ENCODE peak calls at places on chromosomes 5 and 9, in six cellular contexts. Q is cardiac septum; G is esophagus muscularis mucosa; S is sigmoid colon; L is activated naive CD4-positive, alpha-beta T cell treated with anti-CD3 and anti-CD28 coated beads, Interleukin-2, amount 50 U/mL, for 16 hours; W is cerebellum. Z is an unnamed sample.

GRCh38 chr5:1345876-1346626 is 1.2 kb upstream of the CLPTM1L start:
- DNase-seq in Q (no peak), G (no peak), S (no peak), L (no peak), W (no peak), Z (no peak)

GRCh38 chr9:133684461-133685361 is 48.5 kb downstream of the DBH start:
- DNase-seq in Q (no peak), G (no peak), S (no peak), L (no peak), W (peak; percentile 39), Z (no peak)

GRCh38 chr5:115414406-115415142 is 118.1 kb upstream of the CCDC112 start:
- DNase-seq in Q (no peak), G (peak; percentile 91), S (peak; percentile 78), L (no peak), W (no peak), Z (no peak)

GRCh38 chr9:75739884-75740611 is 150.4 kb upstream of the PCSK5 start:
- DNase-seq in Q (no peak), G (no peak), S (peak; percentile 69), L (no peak), W (no peak), Z (no peak)

GRCh38 chr9:90958328-90958727 is 156.7 kb downstream of the SYK start:
- DNase-seq in Q (no peak), G (no peak), S (no peak), L (no peak), W (no peak), Z (peak; percentile 44)

GRCh38 chr9:99889120-99889519 is 17.3 kb upstream of the STX17 start:
- DNase-seq in Q (no peak), G (no peak), S (no peak), L (no peak), W (no peak), Z (no peak)

GRCh38 chr9:6645153-6646027 is at the start of gene GLDC:
- DNase-seq in Q (peak; percentile 75), G (no peak), S (no peak), L (peak; percentile 52), W (peak; percentile 68), Z (peak; percentile 87)

GRCh38 chr5:64594025-64594424 is 88.2 kb downstream of the RGS7BP start:
- DNase-seq in Q (no peak), G (no peak), S (no peak), L (no peak), W (no peak), Z (no peak)

GRCh38 chr9:68546596-68547390 is 6.1 kb upstream of the TMEM252 start:
- DNase-seq in Q (no peak), G (no peak), S (no peak), L (no peak), W (no peak), Z (no peak)

GRCh38 chr5:164475339-164475977 is 970.0 kb downstream of the MAT2B start:
- DNase-seq in Q (no peak), G (no peak), S (no peak), L (no peak), W (peak; percentile 2), Z (peak; percentile 31)

GRCh38 chr5:37900692-37901091 is 60.9 kb upstream of the GDNF start:
- DNase-seq in Q (no peak), G (no peak), S (peak; percentile 67), L (no peak), W (no peak), Z (peak; percentile 54)

GRCh38 chr9:113556877-113557593 is 93.5 kb downstream of the RGS3 start:
- DNase-seq in Q (peak; percentile 53), G (no peak), S (peak; percentile 11), L (no peak), W (no peak), Z (peak; percentile 64)

GRCh38 chr9:98284754-98285153 is 29.3 kb upstream of the TBC1D2 start:
- DNase-seq in Q (no peak), G (no peak), S (no peak), L (no peak), W (no peak), Z (no peak)

GRCh38 chr5:67120032-67120431 is 76.6 kb downstream of the CD180 start:
- DNase-seq in Q (no peak), G (no peak), S (no peak), L (no peak), W (no peak), Z (no peak)

GRCh38 chr5:131303537-131303936 is 39.7 kb downstream of the CDC42SE2 start:
- DNase-seq in Q (no peak), G (no peak), S (no peak), L (no peak), W (no peak), Z (no peak)

GRCh38 chr9:72998363-72998762 is 45.5 kb upstream of the ALDH1A1 start:
- DNase-seq in Q (no peak), G (no peak), S (no peak), L (no peak), W (no peak), Z (no peak)

GRCh38 chr5:144187699-144188294 is 17.1 kb downstream of the KCTD16 start:
- DNase-seq in Q (no peak), G (no peak), S (peak; percentile 81), L (peak; percentile 56), W (no peak), Z (peak; percentile 79)

GRCh38 chr9:133046900-133047295 is 14.9 kb upstream of the CEL start:
- DNase-seq in Q (no peak), G (no peak), S (no peak), L (no peak), W (no peak), Z (no peak)

GRCh38 chr9:127311239-127311741 is 46.7 kb downstream of the GARNL3 start:
- DNase-seq in Q (no peak), G (peak; percentile 91), S (no peak), L (peak; percentile 28), W (no peak), Z (peak; percentile 86)

GRCh38 chr5:56669534-56670483 is 145.5 kb upstream of the MAP3K1 start:
- DNase-seq in Q (peak; percentile 87), G (no peak), S (peak; percentile 74), L (peak; percentile 46), W (no peak), Z (peak; percentile 53)

GRCh38 chr5:145362261-145362660 is 472.9 kb downstream of the PRELID2 start:
- DNase-seq in Q (no peak), G (no peak), S (no peak), L (no peak), W (no peak), Z (peak; percentile 75)

GRCh38 chr5:150662731-150663516 is 1.9 kb downstream of the MYOZ3 start:
- DNase-seq in Q (peak; percentile 70), G (no peak), S (no peak), L (no peak), W (no peak), Z (no peak)

GRCh38 chr5:64331597-64332277 is 166.1 kb downstream of the RNF180 start:
- DNase-seq in Q (peak; percentile 78), G (no peak), S (peak; percentile 56), L (no peak), W (no peak), Z (no peak)

GRCh38 chr9:36576866-36577265 is 4.2 kb downstream of the MELK start:
- DNase-seq in Q (no peak), G (no peak), S (no peak), L (no peak), W (no peak), Z (no peak)

GRCh38 chr9:105881654-105882349 is 187.5 kb downstream of the TMEM38B start:
- DNase-seq in Q (no peak), G (peak; percentile 90), S (no peak), L (peak; percentile 65), W (peak; percentile 37), Z (peak; percentile 79)

GRCh38 chr5:149284501-149284900 is 12.8 kb downstream of the AFAP1L1 start:
- DNase-seq in Q (no peak), G (peak; percentile 93), S (peak; percentile 74), L (no peak), W (no peak), Z (no peak)

GRCh38 chr9:119368681-119369581 is at the start of gene BRINP1:
- DNase-seq in Q (no peak), G (no peak), S (no peak), L (no peak), W (peak; percentile 94), Z (no peak)

GRCh38 chr9:136332482-136332983 is 5.2 kb downstream of the GPSM1 start:
- DNase-seq in Q (no peak), G (no peak), S (no peak), L (no peak), W (no peak), Z (no peak)

GRCh38 chr5:36459191-36460135 is 146.9 kb upstream of the SLC1A3 start:
- DNase-seq in Q (no peak), G (no peak), S (no peak), L (no peak), W (no peak), Z (peak; percentile 83)

GRCh38 chr5:107826311-107827000 is 155.7 kb upstream of the EFNA5 start:
- DNase-seq in Q (no peak), G (peak; percentile 66), S (no peak), L (no peak), W (no peak), Z (no peak)

GRCh38 chr9:78835928-78836450 is 539.1 kb downstream of the PSAT1 start:
- DNase-seq in Q (no peak), G (no peak), S (no peak), L (no peak), W (no peak), Z (peak; percentile 69)

GRCh38 chr5:137119321-137119720 is 379.8 kb downstream of the SPOCK1 start:
- DNase-seq in Q (no peak), G (no peak), S (no peak), L (no peak), W (no peak), Z (no peak)

GRCh38 chr5:42628821-42629220 is 127.8 kb upstream of the CCDC152 start:
- DNase-seq in Q (no peak), G (no peak), S (no peak), L (no peak), W (no peak), Z (no peak)

GRCh38 chr9:3181049-3181953 is 337.4 kb upstream of the PUM3 start:
- DNase-seq in Q (no peak), G (peak; percentile 88), S (no peak), L (peak; percentile 37), W (peak; percentile 58), Z (peak; percentile 48)

GRCh38 chr5:149054416-149054815 is 8.4 kb downstream of the SH3TC2 start:
- DNase-seq in Q (no peak), G (peak; percentile 74), S (no peak), L (no peak), W (no peak), Z (no peak)

GRCh38 chr9:130451509-130452388 is 7.0 kb downstream of the ASS1 start:
- DNase-seq in Q (peak; percentile 90), G (no peak), S (peak; percentile 97), L (peak; percentile 30), W (peak; percentile 64), Z (peak; percentile 84)

GRCh38 chr5:115831163-115831768 is 10.1 kb downstream of the ATG12 start:
- DNase-seq in Q (no peak), G (no peak), S (no peak), L (no peak), W (peak; percentile 53), Z (peak; percentile 66)

Z was measured in PC-3.